ENCODE peak calls at places on chromosomes 4 and X, in five cellular contexts. H is fibroblast of lung; W is naive thymus-derived CD4-positive, alpha-beta T cell; Q is mesenchymal stem cell; K is psoas muscle. X is an unnamed sample.

GRCh38 chr4:122710434-122711308 is 21.8 kb upstream of the BBS12 start:
- DNase-seq in H (peak; percentile 23), W (no peak), Q (no peak), K (no peak), X (no peak)

GRCh38 chrX:11381464-11381863 is 88.3 kb downstream of the AMELX start:
- DNase-seq in H (peak; percentile 45), W (peak; percentile 1), Q (peak; percentile 66), K (no peak), X (no peak)

GRCh38 chrX:37846141-37846540 is 1.2 kb downstream of the DYNLT3 start:
- DNase-seq in H (peak; percentile 36), W (peak; percentile 11), Q (peak; percentile 14), K (no peak), X (no peak)

GRCh38 chrX:13463608-13464007 is 105.8 kb upstream of the EGFL6 start:
- DNase-seq in H (peak; percentile 93), W (no peak), Q (peak; percentile 84), K (peak; percentile 49), X (no peak)

GRCh38 chrX:109911046-109911445 is 91.9 kb upstream of the TMEM164 start:
- DNase-seq in H (no peak), W (no peak), Q (no peak), K (no peak), X (no peak)

GRCh38 chrX:87728459-87728858 is 210.9 kb downstream of the KLHL4 start:
- DNase-seq in H (no peak), W (no peak), Q (no peak), K (no peak), X (no peak)

GRCh38 chr4:87965501-87965975 is 10.0 kb upstream of the SPP1 start:
- DNase-seq in H (no peak), W (no peak), Q (no peak), K (no peak), X (no peak)

GRCh38 chrX:9942086-9942485 is 25.1 kb upstream of the CLDN34 start:
- DNase-seq in H (no peak), W (no peak), Q (no peak), K (no peak), X (no peak)

GRCh38 chrX:37745354-37745753 is 34.5 kb upstream of the CYBB start:
- DNase-seq in H (peak; percentile 47), W (peak; percentile 73), Q (peak; percentile 55), K (peak; percentile 62), X (peak; percentile 73)

GRCh38 chr4:83250666-83251065 is 33.9 kb downstream of the COQ2 start:
- DNase-seq in H (no peak), W (no peak), Q (peak; percentile 48), K (no peak), X (no peak)

GRCh38 chrX:102837843-102838242 is 99.2 kb upstream of the RAB40AL start:
- DNase-seq in H (peak; percentile 16), W (no peak), Q (no peak), K (no peak), X (no peak)

GRCh38 chrX:102832661-102833060 is 104.4 kb upstream of the RAB40AL start:
- DNase-seq in H (peak; percentile 76), W (no peak), Q (peak; percentile 78), K (no peak), X (no peak)

GRCh38 chrX:102835504-102836146 is 101.4 kb upstream of the RAB40AL start:
- DNase-seq in H (no peak), W (peak; percentile 11), Q (peak; percentile 27), K (no peak), X (no peak)

DNA sequence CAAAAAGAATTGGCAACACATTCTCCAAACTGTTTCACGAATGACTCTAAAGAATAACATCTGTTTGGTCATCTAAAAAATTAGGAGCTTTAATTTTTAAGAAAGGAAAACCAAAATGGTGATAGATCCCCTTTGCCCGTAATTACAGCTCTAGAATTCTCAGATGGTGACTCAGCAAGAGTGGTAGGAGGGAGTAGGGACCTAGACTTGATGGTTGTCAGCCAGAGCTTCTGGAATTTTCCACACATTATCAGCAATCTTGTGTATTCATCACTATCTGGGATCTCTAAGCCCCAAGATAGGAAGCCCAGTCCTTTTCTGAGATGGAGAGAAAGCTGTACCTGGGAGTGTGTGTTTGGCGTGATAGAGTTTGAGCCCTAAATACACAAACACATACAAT is 103.9 kb upstream of the RAB40AL start:
- DNase-seq in H (peak; percentile 66), W (no peak), Q (peak; percentile 50), K (no peak), X (no peak)
- H3K4me3 ChIP-seq in H (no peak overlapping the region), W (no peak overlapping the region), Q (no peak overlapping the region), K (no peak overlapping the region), X (no peak overlapping the region)

DNA sequence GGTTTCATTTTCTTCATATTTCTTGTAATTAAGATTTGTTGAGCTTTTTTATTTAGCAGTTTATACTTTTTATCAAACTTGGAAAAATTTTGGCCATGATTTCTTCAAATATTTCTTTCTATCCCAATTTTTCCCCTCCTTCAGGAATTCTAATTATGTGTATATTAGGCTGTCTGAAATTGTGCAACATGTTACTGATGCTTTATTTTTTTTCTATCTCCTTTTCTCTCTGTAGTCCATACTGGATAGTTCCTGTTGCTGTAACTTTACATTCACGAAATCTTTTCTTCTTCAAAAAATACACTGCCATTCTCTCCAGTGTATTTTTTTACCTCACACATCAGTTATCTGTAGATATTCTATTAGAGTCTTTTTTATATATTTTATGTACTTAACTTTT is 10.8 kb downstream of the THAP6 start:
- DNase-seq in H (no peak), W (no peak), Q (no peak), K (no peak), X (no peak)
- H3K36me3 ChIP-seq in H (peaks cover 7% of the 10 kb centered on the region), W (peaks cover 48% of the 10 kb centered on the region), Q (peaks cover 81% of the 10 kb centered on the region), K (no peaks in the 10 kb centered on the region), X (peaks cover 18% of the 10 kb centered on the region)

GRCh38 chr4:36260714-36261113 is 16.4 kb upstream of the ARAP2 start:
- DNase-seq in H (no peak), W (no peak), Q (no peak), K (no peak), X (no peak)
- H3K4me1 ChIP-seq in H (no peaks in the 10 kb centered on the region), W (peaks cover 10% of the 10 kb centered on the region), Q (peaks cover 3% of the 10 kb centered on the region), K (no peaks in the 10 kb centered on the region), X (no peaks in the 10 kb centered on the region)

DNA sequence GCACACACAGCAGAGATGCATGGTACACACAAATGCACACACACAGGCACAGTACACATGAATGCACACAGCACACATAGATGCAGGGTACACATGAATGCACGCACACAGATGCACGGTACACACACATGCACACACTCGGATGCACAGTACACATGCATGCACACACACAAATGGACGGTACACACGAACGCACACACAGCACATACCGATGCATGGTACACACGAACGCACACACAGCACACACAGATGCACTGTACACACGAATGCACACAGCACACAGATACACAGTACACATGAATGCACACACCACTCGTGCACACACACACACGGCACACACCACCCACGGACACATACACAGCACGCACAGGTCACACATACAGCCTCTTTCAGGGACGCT is 43.8 kb upstream of the CPLX1 start:
- DNase-seq in H (no peak), W (no peak), Q (no peak), K (no peak), X (no peak)
- H3K4me3 ChIP-seq in H (no peak overlapping the region), W (no peak overlapping the region), Q (no peak overlapping the region), K (no peak overlapping the region), X (no peak overlapping the region)

DNA sequence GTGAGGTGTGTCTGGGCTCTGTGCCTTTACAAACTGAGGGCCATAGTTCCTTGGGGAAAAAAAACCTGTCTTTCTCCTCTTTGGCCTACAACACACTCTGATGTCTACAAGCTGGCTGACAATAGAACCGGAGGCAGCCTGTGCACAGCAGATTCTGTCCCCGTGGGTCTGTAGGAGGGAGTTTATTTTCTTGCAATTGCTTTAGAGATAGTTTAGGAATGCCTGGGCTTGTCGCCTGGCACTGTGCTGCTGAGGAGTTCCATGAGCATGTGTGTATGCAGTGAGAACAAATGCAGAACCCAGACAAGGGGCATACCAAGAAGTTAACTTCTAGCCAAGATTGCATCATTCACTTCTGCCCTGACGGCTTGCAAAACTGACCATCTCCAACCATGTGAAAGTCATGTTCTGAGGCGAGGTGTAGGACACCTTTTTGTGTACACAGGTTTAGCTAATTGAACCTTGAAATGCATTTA is 54.1 kb downstream of the CCNI start:
- DNase-seq in H (peak; percentile 95), W (no peak), Q (peak; percentile 77), K (no peak), X (no peak)
- H3K36me3 ChIP-seq in H (peaks cover 36% of the 10 kb centered on the region), W (peaks cover 10% of the 10 kb centered on the region), Q (peaks cover 92% of the 10 kb centered on the region), K (no peaks in the 10 kb centered on the region), X (no peaks in the 10 kb centered on the region)

GRCh38 chr4:138034871-138035270 is 207.3 kb downstream of the SLC7A11 start:
- DNase-seq in H (peak; percentile 61), W (no peak), Q (peak; percentile 30), K (no peak), X (no peak)

GRCh38 chr4:138030375-138030774 is 211.8 kb downstream of the SLC7A11 start:
- DNase-seq in H (no peak), W (no peak), Q (no peak), K (no peak), X (no peak)

GRCh38 chr4:138028923-138029322 is 213.2 kb downstream of the SLC7A11 start:
- DNase-seq in H (no peak), W (no peak), Q (no peak), K (no peak), X (no peak)
- H3K4me1 ChIP-seq in H (no peaks in the 10 kb centered on the region), W (no peaks in the 10 kb centered on the region), Q (no peaks in the 10 kb centered on the region), K (no peaks in the 10 kb centered on the region), X (no peaks in the 10 kb centered on the region)

GRCh38 chr4:68410643-68411042 is 36.6 kb upstream of the TMPRSS11E start:
- DNase-seq in H (no peak), W (no peak), Q (no peak), K (no peak), X (no peak)

GRCh38 chr4:68404153-68404552 is 43.1 kb upstream of the TMPRSS11E start:
- DNase-seq in H (no peak), W (no peak), Q (no peak), K (no peak), X (no peak)

GRCh38 chr4:68410149-68410548 is 37.1 kb upstream of the TMPRSS11E start:
- DNase-seq in H (no peak), W (no peak), Q (no peak), K (no peak), X (no peak)

GRCh38 chr4:68406479-68406859 is 40.8 kb upstream of the TMPRSS11E start:
- DNase-seq in H (no peak), W (no peak), Q (no peak), K (no peak), X (no peak)

DNA sequence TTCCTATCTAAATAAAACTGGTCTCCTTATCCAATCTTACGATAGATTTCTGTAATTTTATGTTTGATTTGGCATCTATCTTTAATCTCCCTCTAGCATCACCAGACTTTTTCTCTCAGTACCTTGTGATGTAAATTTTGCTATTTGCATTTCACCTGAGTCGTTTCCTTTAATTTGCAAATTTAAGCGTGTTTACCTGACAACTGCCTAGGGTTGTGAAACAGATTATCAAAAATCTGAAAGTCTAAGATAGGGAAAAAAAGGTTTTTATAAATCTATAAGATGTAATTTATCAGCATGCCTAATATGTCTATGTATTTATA is 39.4 kb upstream of the TMPRSS11E start:
- DNase-seq in H (no peak), W (no peak), Q (no peak), K (no peak), X (no peak)
- H3K4me3 ChIP-seq in H (no peak overlapping the region), W (no peak overlapping the region), Q (no peak overlapping the region), K (no peak overlapping the region), X (no peak overlapping the region)

X was measured in pancreas.